ENCODE peak calls at places on chromosomes 6 and 20, in six cellular contexts. One of them, this sample, is unnamed.

GRCh38 chr20:35166242-35166830 is 5.5 kb upstream of the PROCR start:
- DNase-seq in A549: no peak
- DNase-seq in sigmoid colon: no peak
- DNase-seq in HCT116: no peak
- DNase-seq in ovary: peak; percentile 22
- DNase-seq in pancreas: no peak
- DNase-seq in this sample: no peak

GRCh38 chr20:33769032-33769431 is 37.2 kb downstream of the ZNF341 start:
- DNase-seq in ovary: no peak
- DNase-seq in pancreas: no peak
- DNase-seq in sigmoid colon: no peak
- DNase-seq in A549: no peak
- DNase-seq in HCT116: no peak
- DNase-seq in this sample: no peak

GRCh38 chr6:149233056-149233715 is 84.3 kb upstream of the TAB2 start:
- DNase-seq in ovary: no peak
- DNase-seq in sigmoid colon: no peak
- DNase-seq in A549: peak; percentile 83
- DNase-seq in pancreas: no peak
- DNase-seq in HCT116: peak; percentile 95
- DNase-seq in this sample: peak; percentile 79

GRCh38 chr6:39389372-39389767 is 66.9 kb upstream of the KCNK16 start:
- DNase-seq in sigmoid colon: no peak
- DNase-seq in ovary: no peak
- DNase-seq in A549: peak; percentile 4
- DNase-seq in pancreas: no peak
- DNase-seq in HCT116: no peak
- DNase-seq in this sample: no peak

GRCh38 chr6:166782541-166782940 is 155.5 kb upstream of the RPS6KA2 start:
- DNase-seq in sigmoid colon: no peak
- DNase-seq in HCT116: no peak
- DNase-seq in pancreas: no peak
- DNase-seq in ovary: no peak
- DNase-seq in A549: no peak
- DNase-seq in this sample: no peak

GRCh38 chr20:61433816-61434215 is 181.8 kb downstream of the CDH4 start:
- DNase-seq in pancreas: no peak
- DNase-seq in HCT116: no peak
- DNase-seq in sigmoid colon: no peak
- DNase-seq in ovary: no peak
- DNase-seq in A549: no peak
- DNase-seq in this sample: no peak

GRCh38 chr20:36919715-36920333 is 31.7 kb downstream of the SAMHD1 start:
- DNase-seq in pancreas: no peak
- DNase-seq in sigmoid colon: no peak
- DNase-seq in A549: peak; percentile 50
- DNase-seq in ovary: no peak
- DNase-seq in HCT116: peak; percentile 49
- DNase-seq in this sample: no peak

GRCh38 chr6:34573567-34574183 is 17.5 kb upstream of the SPDEF start:
- DNase-seq in A549: no peak
- DNase-seq in sigmoid colon: no peak
- DNase-seq in pancreas: no peak
- DNase-seq in HCT116: no peak
- DNase-seq in ovary: no peak
- DNase-seq in this sample: no peak

GRCh38 chr6:18386302-18386976 is 711 bp upstream of the RNF144B start:
- DNase-seq in pancreas: no peak
- DNase-seq in A549: no peak
- DNase-seq in HCT116: no peak
- DNase-seq in ovary: no peak
- DNase-seq in sigmoid colon: no peak
- DNase-seq in this sample: no peak

GRCh38 chr20:561437-562231 is 18.0 kb upstream of the CSNK2A1 start:
- DNase-seq in A549: peak; percentile 87
- DNase-seq in pancreas: no peak
- DNase-seq in HCT116: peak; percentile 73
- DNase-seq in sigmoid colon: peak; percentile 73
- DNase-seq in ovary: peak; percentile 24
- DNase-seq in this sample: peak; percentile 24

GRCh38 chr20:40513010-40513409 is 176.0 kb downstream of the MAFB start:
- DNase-seq in A549: no peak
- DNase-seq in HCT116: no peak
- DNase-seq in pancreas: no peak
- DNase-seq in sigmoid colon: no peak
- DNase-seq in ovary: no peak
- DNase-seq in this sample: peak; percentile 48

GRCh38 chr6:111750753-111751684 is 122.2 kb downstream of the FYN start:
- DNase-seq in pancreas: no peak
- DNase-seq in sigmoid colon: no peak
- DNase-seq in HCT116: no peak
- DNase-seq in A549: no peak
- DNase-seq in ovary: no peak
- DNase-seq in this sample: no peak

GRCh38 chr6:47343631-47344421 is 34.1 kb upstream of the TNFRSF21 start:
- DNase-seq in pancreas: no peak
- DNase-seq in ovary: no peak
- DNase-seq in A549: no peak
- DNase-seq in HCT116: no peak
- DNase-seq in sigmoid colon: no peak
- DNase-seq in this sample: no peak

GRCh38 chr6:63097222-63097621 is 114.0 kb upstream of the FKBP1C start:
- DNase-seq in pancreas: no peak
- DNase-seq in sigmoid colon: no peak
- DNase-seq in HCT116: no peak
- DNase-seq in A549: no peak
- DNase-seq in ovary: no peak
- DNase-seq in this sample: no peak

GRCh38 chr6:153425536-153425935 is 294.5 kb upstream of the RGS17 start:
- DNase-seq in pancreas: no peak
- DNase-seq in ovary: no peak
- DNase-seq in sigmoid colon: no peak
- DNase-seq in HCT116: no peak
- DNase-seq in A549: no peak
- DNase-seq in this sample: no peak

GRCh38 chr6:101668496-101668895 is 275.0 kb downstream of the GRIK2 start:
- DNase-seq in A549: no peak
- DNase-seq in HCT116: no peak
- DNase-seq in ovary: no peak
- DNase-seq in pancreas: no peak
- DNase-seq in sigmoid colon: no peak
- DNase-seq in this sample: no peak

GRCh38 chr6:87755697-87756671 is 54.0 kb upstream of the AKIRIN2 start:
- DNase-seq in pancreas: no peak
- DNase-seq in sigmoid colon: no peak
- DNase-seq in A549: no peak
- DNase-seq in ovary: no peak
- DNase-seq in HCT116: no peak
- DNase-seq in this sample: peak; percentile 66

GRCh38 chr6:27251672-27252251 is 4.3 kb downstream of the PRSS16 start:
- DNase-seq in pancreas: peak; percentile 92
- DNase-seq in A549: peak; percentile 85
- DNase-seq in ovary: peak; percentile 52
- DNase-seq in HCT116: peak; percentile 85
- DNase-seq in sigmoid colon: no peak
- DNase-seq in this sample: peak; percentile 73

GRCh38 chr6:143867236-143867635 is 3.0 kb downstream of the ZC2HC1B start:
- DNase-seq in HCT116: no peak
- DNase-seq in ovary: no peak
- DNase-seq in sigmoid colon: no peak
- DNase-seq in pancreas: no peak
- DNase-seq in A549: no peak
- DNase-seq in this sample: no peak

GRCh38 chr6:56400273-56400672 is 152.9 kb upstream of the COL21A1 start:
- DNase-seq in HCT116: no peak
- DNase-seq in ovary: no peak
- DNase-seq in pancreas: no peak
- DNase-seq in sigmoid colon: no peak
- DNase-seq in A549: peak; percentile 14
- DNase-seq in this sample: no peak

DNA sequence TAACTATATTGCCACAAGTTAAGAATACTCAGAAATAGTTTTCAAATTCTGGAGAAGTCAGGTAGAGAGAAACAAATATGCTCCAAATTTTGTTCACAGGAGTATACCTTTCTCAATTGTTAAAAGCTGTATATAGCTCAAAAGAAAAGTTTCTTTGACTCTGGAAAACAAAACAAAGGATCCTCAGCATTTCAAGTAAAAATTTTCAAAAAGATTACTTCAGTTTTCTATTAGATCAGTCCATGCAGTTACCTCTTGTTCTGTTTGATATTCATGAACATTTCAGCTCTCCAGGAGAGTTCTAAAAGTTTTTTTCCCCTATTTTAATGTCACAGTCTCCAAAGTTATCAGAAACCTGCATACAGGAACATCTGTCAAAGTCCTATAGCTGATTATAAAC is 30.4 kb upstream of the ENTPD6 start:
- DNase-seq in HCT116: no peak
- DNase-seq in pancreas: no peak
- DNase-seq in sigmoid colon: no peak
- DNase-seq in A549: no peak
- DNase-seq in ovary: no peak
- DNase-seq in this sample: no peak
- H3K9me3 ChIP-seq in HCT116: no peaks in the 10 kb centered on the region
- H3K9me3 ChIP-seq in pancreas: no peaks in the 10 kb centered on the region
- H3K9me3 ChIP-seq in sigmoid colon: no peaks in the 10 kb centered on the region
- H3K9me3 ChIP-seq in A549: no peaks in the 10 kb centered on the region
- H3K9me3 ChIP-seq in ovary: no peaks in the 10 kb centered on the region
- H3K9me3 ChIP-seq in this sample: no peaks in the 10 kb centered on the region

GRCh38 chr6:95804847-95805541 is 210.8 kb upstream of the FUT9 start:
- DNase-seq in pancreas: peak; percentile 52
- DNase-seq in ovary: no peak
- DNase-seq in A549: no peak
- DNase-seq in sigmoid colon: no peak
- DNase-seq in HCT116: no peak
- DNase-seq in this sample: no peak
- H3K4me3 ChIP-seq in pancreas: no peak overlapping the region
- H3K4me3 ChIP-seq in ovary: no peak overlapping the region
- H3K4me3 ChIP-seq in A549: no peak overlapping the region
- H3K4me3 ChIP-seq in sigmoid colon: no peak overlapping the region
- H3K4me3 ChIP-seq in HCT116: no peak overlapping the region
- H3K4me3 ChIP-seq in this sample: no peak overlapping the region

DNA sequence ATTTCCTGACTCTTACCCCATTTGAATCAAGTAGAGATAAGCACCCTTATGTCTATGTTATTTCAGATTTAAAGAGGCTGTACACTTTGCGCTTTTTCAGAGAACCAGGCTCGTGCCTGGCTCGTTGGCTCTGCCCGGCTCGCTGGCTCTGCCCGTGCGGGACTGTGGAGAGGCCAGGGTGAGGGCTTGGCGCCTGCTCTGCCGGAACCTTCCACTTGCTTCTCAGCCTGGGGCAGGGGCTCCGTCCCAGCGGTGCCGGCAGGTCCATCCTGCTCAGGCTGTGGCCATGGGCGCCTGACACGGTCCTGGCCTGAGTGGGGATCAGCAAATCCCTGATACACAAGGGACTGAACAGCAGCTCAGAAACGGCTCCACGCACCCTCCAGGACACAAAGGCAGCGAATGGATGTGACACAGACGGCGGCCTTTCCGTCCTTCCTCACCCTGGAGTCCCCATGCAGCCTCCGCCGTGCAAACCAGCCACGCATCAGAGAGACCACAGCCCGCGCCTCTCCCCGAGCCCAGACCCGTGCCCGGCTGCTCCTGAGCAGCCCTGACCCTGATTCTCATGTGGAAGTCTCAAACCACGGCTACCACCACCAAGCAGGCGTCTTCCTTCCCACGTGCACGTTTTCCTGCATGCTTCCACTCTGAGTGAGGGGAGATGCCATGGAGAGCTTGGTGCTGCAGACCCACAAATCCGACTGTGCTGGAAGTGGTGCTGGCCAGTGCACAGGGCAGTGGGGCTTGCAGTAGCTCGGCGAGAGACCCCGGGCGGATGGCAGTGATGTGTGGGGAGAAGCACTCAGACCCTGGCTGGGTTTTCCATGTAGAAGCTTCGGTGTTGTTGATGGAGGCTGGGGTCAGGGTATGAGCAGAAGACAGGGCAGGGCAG is 233.9 kb downstream of the ERMARD start:
- DNase-seq in A549: no peak
- DNase-seq in sigmoid colon: peak; percentile 48
- DNase-seq in ovary: no peak
- DNase-seq in pancreas: no peak
- DNase-seq in HCT116: no peak
- DNase-seq in this sample: no peak
- H3K9me3 ChIP-seq in A549: no peaks in the 10 kb centered on the region
- H3K9me3 ChIP-seq in sigmoid colon: no peaks in the 10 kb centered on the region
- H3K9me3 ChIP-seq in ovary: no peaks in the 10 kb centered on the region
- H3K9me3 ChIP-seq in pancreas: no peaks in the 10 kb centered on the region
- H3K9me3 ChIP-seq in HCT116: no peaks in the 10 kb centered on the region
- H3K9me3 ChIP-seq in this sample: no peaks in the 10 kb centered on the region

GRCh38 chr6:108966236-108966635 is 118.0 kb downstream of the ARMC2 start:
- DNase-seq in HCT116: no peak
- DNase-seq in sigmoid colon: no peak
- DNase-seq in pancreas: no peak
- DNase-seq in ovary: no peak
- DNase-seq in A549: no peak
- DNase-seq in this sample: no peak

GRCh38 chr6:108968746-108969316 is 120.6 kb downstream of the ARMC2 start:
- DNase-seq in sigmoid colon: no peak
- DNase-seq in pancreas: no peak
- DNase-seq in A549: no peak
- DNase-seq in ovary: no peak
- DNase-seq in HCT116: no peak
- DNase-seq in this sample: no peak

GRCh38 chr6:108969776-108970175 is 121.6 kb downstream of the ARMC2 start:
- DNase-seq in ovary: no peak
- DNase-seq in A549: no peak
- DNase-seq in sigmoid colon: no peak
- DNase-seq in HCT116: no peak
- DNase-seq in pancreas: no peak
- DNase-seq in this sample: no peak

GRCh38 chr6:108968325-108968724 is 120.1 kb downstream of the ARMC2 start:
- DNase-seq in A549: no peak
- DNase-seq in pancreas: no peak
- DNase-seq in HCT116: no peak
- DNase-seq in sigmoid colon: no peak
- DNase-seq in ovary: no peak
- DNase-seq in this sample: no peak

DNA sequence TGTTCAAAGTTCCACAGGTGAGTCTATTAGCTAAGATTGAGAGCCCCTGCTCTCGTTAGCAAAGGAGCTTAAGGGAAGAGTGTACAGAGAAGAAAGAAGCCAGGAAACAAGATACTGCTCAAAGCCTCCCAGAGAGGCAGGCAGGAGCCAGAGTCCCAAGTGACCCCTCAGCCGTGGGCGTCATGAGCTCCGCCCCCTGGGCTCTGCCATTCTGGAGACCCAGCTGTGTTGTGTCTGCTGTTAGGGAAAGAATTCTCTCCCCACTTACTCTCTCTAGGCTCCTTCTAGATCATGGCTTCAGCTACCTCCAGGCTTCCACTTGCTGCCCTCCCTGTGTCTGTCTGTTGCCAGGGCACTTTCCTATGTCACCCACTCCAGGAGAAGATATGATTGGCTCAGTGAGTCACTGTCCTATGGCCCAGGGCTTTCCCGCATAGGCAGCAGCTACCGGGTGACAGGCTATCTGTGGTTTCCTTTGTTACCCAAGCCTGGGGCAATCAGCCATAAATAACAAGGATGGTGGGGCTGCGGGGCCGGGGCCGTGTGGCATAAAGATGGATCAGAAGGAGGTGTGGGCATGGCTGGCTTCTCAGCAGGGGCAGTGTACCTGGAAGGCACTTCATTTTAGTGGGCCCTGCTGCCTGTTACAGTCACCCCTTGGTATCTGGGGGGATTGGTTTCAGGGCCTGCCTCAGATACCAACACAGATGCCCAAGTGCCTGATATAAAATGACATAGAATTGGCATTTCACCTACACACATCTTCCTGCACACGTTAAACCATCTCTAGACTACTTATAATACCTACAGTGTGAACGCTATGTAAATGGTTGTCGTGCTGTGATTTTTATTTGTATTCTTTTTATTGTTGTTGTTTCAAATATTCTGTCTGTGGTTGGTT is 118.9 kb downstream of the ARMC2 start:
- DNase-seq in HCT116: peak; percentile 7
- DNase-seq in sigmoid colon: no peak
- DNase-seq in A549: no peak
- DNase-seq in pancreas: no peak
- DNase-seq in ovary: peak; percentile 58
- DNase-seq in this sample: peak; percentile 19
- H3K4me3 ChIP-seq in HCT116: no peak overlapping the region
- H3K4me3 ChIP-seq in sigmoid colon: no peak overlapping the region
- H3K4me3 ChIP-seq in A549: no peak overlapping the region
- H3K4me3 ChIP-seq in pancreas: no peak overlapping the region
- H3K4me3 ChIP-seq in ovary: no peak overlapping the region
- H3K4me3 ChIP-seq in this sample: no peak overlapping the region

This sample was measured in MG63.